ENCODE peak calls at places on chromosomes 4 and X, in nine cellular contexts. W, Y, X, A, K, H, V, D and S are unnamed samples.
A peak's percentile ranks its signal among the peaks of the same experiment; 100 is the strongest.

GRCh38 chr4:143085224-143085623 is 99.5 kb upstream of the USP38 start:
- DNase-seq in W (no peak), Y (no peak), X (no peak), A (no peak), K (peak; percentile 31), H (peak; percentile 6), V (no peak), D (peak; percentile 18), S (no peak)

GRCh38 chrX:82208976-82209375 is 1007.1 kb downstream of the SH3BGRL start:
- DNase-seq in W (no peak), Y (no peak), X (no peak), A (no peak), K (no peak), H (no peak), V (no peak), D (no peak), S (no peak)

GRCh38 chrX:66553973-66554372 is 84.9 kb downstream of the EDA2R start:
- DNase-seq in W (no peak), Y (no peak), X (no peak), A (no peak), K (no peak), H (no peak), V (no peak), D (no peak), S (no peak)

GRCh38 chrX:107579956-107580355 is 48.4 kb upstream of the PRPS1 start:
- DNase-seq in W (no peak), Y (no peak), X (no peak), A (no peak), K (no peak), H (no peak), V (no peak), D (no peak), S (peak; percentile 56)

GRCh38 chrX:23989689-23990088 is 37.3 kb downstream of the KLHL15 start:
- DNase-seq in W (no peak), Y (no peak), X (no peak), A (no peak), K (no peak), H (no peak), V (no peak), D (no peak), S (no peak)

GRCh38 chr4:54139332-54139731 is 39.4 kb downstream of the GSX2 start:
- DNase-seq in W (no peak), Y (no peak), X (no peak), A (no peak), K (no peak), H (no peak), V (no peak), D (no peak), S (no peak)

GRCh38 chr4:159484049-159484448 is 381.2 kb downstream of the RAPGEF2 start:
- DNase-seq in W (no peak), Y (no peak), X (no peak), A (no peak), K (no peak), H (no peak), V (no peak), D (no peak), S (no peak)

GRCh38 chrX:120308959-120309872 is 2.0 kb downstream of the TMEM255A start:
- DNase-seq in W (no peak), Y (peak; percentile 22), X (peak; percentile 46), A (no peak), K (peak; percentile 78), H (no peak), V (no peak), D (peak; percentile 49), S (peak; percentile 85)

GRCh38 chr4:72987741-72988729 is 81.5 kb downstream of the COX18 start:
- DNase-seq in W (no peak), Y (no peak), X (no peak), A (no peak), K (no peak), H (no peak), V (peak; percentile 1), D (peak; percentile 27), S (no peak)